ENCODE peak calls at places on chromosomes 2 and 18, in eight cellular contexts. A is PC-9; Q is ovary; Y is spleen; F is CD4-positive, alpha-beta T cell; T is CD4-positive, alpha-beta memory T cell; L is sigmoid colon; K is testis. J is an unnamed sample.

GRCh38 chr2:196277002-196277401 is 105.6 kb upstream of the STK17B start:
- DNase-seq in F (no peak), A (no peak), Y (no peak), K (no peak), T (peak; percentile 62), Q (no peak), L (no peak), J (no peak)

GRCh38 chr2:225122582-225123486 is 80.6 kb upstream of the DOCK10 start:
- DNase-seq in Y (no peak), A (no peak), Q (no peak), T (peak; percentile 3), L (no peak), F (no peak), K (peak; percentile 24), J (no peak)

GRCh38 chr2:66445076-66445724 is 10.3 kb downstream of the MEIS1 start:
- DNase-seq in Y (no peak), T (no peak), K (no peak), A (no peak), F (no peak), Q (peak; percentile 51), L (peak; percentile 70), J (peak; percentile 65)

GRCh38 chr2:179546656-179547055 is 282.0 kb upstream of the SESTD1 start:
- DNase-seq in T (no peak), K (no peak), Q (no peak), Y (no peak), L (no peak), F (no peak), A (no peak), J (no peak)

GRCh38 chr2:26001743-26002341 is 19.5 kb upstream of the KIF3C start:
- DNase-seq in L (peak; percentile 90), Q (peak; percentile 59), F (no peak), Y (peak; percentile 74), K (peak; percentile 83), T (no peak), A (no peak), J (peak; percentile 92)

GRCh38 chr18:58998421-58999203 is 133.9 kb downstream of the ZNF532 start:
- DNase-seq in F (no peak), Q (peak; percentile 60), K (peak; percentile 84), L (no peak), Y (no peak), T (no peak), A (no peak), J (peak; percentile 88)

GRCh38 chr2:219002395-219003266 is 9.4 kb upstream of the CRYBA2 start:
- DNase-seq in K (peak; percentile 82), F (no peak), Q (no peak), L (no peak), Y (no peak), T (peak; percentile 48), A (no peak), J (no peak)

GRCh38 chr2:163717993-163718680 is 17.7 kb downstream of the FIGN start:
- DNase-seq in L (no peak), F (no peak), A (no peak), K (no peak), Y (no peak), Q (no peak), T (no peak), J (no peak)

GRCh38 chr18:74288041-74288440 is 3.7 kb downstream of the CYB5A start:
- DNase-seq in T (no peak), L (no peak), Y (no peak), K (no peak), A (no peak), F (no peak), Q (no peak), J (no peak)

GRCh38 chr2:78681386-78681785 is 344.1 kb upstream of the REG3G start:
- DNase-seq in Q (no peak), K (no peak), L (no peak), Y (no peak), T (no peak), F (no peak), A (no peak), J (peak; percentile 14)

GRCh38 chr18:64082513-64082912 is 66.4 kb downstream of the LINC00305 start:
- DNase-seq in A (no peak), L (no peak), F (no peak), Q (no peak), K (no peak), T (no peak), Y (no peak), J (no peak)

GRCh38 chr2:214591359-214591758 is 180.5 kb downstream of the VWC2L start:
- DNase-seq in Y (no peak), Q (no peak), K (no peak), T (no peak), L (no peak), F (no peak), A (peak; percentile 28), J (no peak)

GRCh38 chr2:233435436-233436190 is 81.3 kb downstream of the DGKD start:
- DNase-seq in Y (no peak), A (no peak), L (peak; percentile 24), Q (peak; percentile 14), K (peak; percentile 13), T (no peak), F (no peak), J (no peak)

GRCh38 chr2:128302744-128303067 is 16.0 kb downstream of the HS6ST1 start:
- DNase-seq in L (no peak), F (no peak), Y (peak; percentile 73), Q (no peak), A (no peak), K (no peak), T (no peak), J (no peak)

DNA sequence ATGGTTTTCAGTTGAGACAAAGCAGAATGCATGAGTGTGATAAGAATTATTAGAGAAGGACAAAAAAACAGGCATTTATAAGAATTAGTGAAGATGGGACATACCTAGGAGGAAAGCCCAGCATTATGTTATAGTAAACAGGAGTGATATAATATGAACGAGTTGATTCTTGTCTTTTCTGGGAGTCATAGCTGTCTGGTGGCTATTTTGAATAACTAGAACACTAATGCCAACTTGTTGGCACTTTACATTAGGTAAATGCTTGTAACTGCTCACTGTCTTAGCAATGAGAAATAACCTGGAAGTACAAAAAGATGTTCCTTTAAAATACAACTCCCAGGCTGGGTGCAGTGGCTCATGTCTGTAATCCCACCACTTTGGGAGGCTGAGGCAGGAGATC is 540.8 kb upstream of the SPHKAP start:
- DNase-seq in Q (no peak), T (no peak), A (no peak), L (no peak), F (no peak), Y (no peak), K (no peak), J (no peak)
- H3K9me3 ChIP-seq in Q (no peaks in the 10 kb centered on the region), T (no peaks in the 10 kb centered on the region), A (no peaks in the 10 kb centered on the region), L (no peaks in the 10 kb centered on the region), F (no peaks in the 10 kb centered on the region), Y (peaks cover 8% of the 10 kb centered on the region), K (no peaks in the 10 kb centered on the region), J (no peaks in the 10 kb centered on the region)

DNA sequence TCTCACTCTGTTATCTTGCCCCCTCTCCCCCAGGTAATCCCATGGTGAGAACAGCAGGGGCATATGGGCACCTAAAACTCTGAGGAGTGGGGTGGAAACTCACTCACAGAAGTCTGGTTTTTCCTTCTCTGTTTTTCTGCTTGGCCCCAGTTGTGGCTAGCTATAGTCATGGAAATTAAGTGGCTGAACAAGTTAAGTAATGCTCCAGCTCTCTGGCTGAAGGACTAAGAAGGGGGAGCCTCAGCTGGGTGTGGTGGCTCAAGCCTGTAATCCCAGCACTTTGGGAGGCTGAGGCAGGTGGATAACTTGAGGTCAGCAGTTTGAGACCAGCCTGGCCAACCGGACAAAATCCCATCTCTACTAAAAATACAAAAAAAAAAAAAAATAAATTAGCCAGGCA is 261.0 kb downstream of the TPGS2 start:
- DNase-seq in Q (no peak), K (no peak), Y (no peak), F (no peak), A (no peak), L (no peak), T (no peak), J (no peak)
- H3K27ac ChIP-seq in Q (no peak overlapping the region), K (no peak overlapping the region), Y (no peak overlapping the region), F (no peak overlapping the region), A (no peak overlapping the region), L (no peak overlapping the region), T (no peak overlapping the region), J (no peak overlapping the region)

GRCh38 chr2:123916512-123916911 is 108.6 kb upstream of the CNTNAP5 start:
- DNase-seq in T (no peak), F (no peak), Y (no peak), Q (no peak), A (no peak), K (no peak), L (no peak), J (no peak)
- H3K9me3 ChIP-seq in T (no peaks in the 10 kb centered on the region), F (no peaks in the 10 kb centered on the region), Y (no peaks in the 10 kb centered on the region), Q (no peaks in the 10 kb centered on the region), A (no peaks in the 10 kb centered on the region), K (no peaks in the 10 kb centered on the region), L (no peaks in the 10 kb centered on the region), J (no peaks in the 10 kb centered on the region)

DNA sequence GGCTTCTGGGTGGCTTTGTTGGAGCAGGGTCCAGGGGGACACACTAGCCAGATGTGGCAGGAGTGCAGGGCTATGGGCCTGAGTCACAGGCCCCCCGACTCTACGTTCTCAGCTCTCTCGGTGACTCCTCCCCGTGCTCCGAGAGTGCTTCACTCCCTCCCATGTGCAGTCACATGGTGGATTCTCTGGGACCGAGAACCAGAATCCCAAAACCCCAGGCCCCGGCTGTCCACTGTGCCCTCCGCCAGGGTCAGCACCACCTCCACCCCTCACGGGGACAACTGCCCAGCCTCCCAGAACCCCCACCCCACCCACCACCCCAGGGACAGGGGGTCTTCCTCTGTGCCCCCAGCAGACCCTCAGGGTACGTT is 4.2 kb downstream of the RAMP1 start:
- DNase-seq in A (no peak), T (no peak), Q (no peak), K (no peak), L (no peak), F (no peak), Y (peak; percentile 44), J (peak; percentile 49)
- H3K27ac ChIP-seq in A (peak overlapping the region; percentile 82), T (no peak overlapping the region), Q (peak overlapping the region; percentile 20), K (no peak overlapping the region), L (peak overlapping the region; percentile 91), F (no peak overlapping the region), Y (no peak overlapping the region), J (peak overlapping the region; percentile 43)

DNA sequence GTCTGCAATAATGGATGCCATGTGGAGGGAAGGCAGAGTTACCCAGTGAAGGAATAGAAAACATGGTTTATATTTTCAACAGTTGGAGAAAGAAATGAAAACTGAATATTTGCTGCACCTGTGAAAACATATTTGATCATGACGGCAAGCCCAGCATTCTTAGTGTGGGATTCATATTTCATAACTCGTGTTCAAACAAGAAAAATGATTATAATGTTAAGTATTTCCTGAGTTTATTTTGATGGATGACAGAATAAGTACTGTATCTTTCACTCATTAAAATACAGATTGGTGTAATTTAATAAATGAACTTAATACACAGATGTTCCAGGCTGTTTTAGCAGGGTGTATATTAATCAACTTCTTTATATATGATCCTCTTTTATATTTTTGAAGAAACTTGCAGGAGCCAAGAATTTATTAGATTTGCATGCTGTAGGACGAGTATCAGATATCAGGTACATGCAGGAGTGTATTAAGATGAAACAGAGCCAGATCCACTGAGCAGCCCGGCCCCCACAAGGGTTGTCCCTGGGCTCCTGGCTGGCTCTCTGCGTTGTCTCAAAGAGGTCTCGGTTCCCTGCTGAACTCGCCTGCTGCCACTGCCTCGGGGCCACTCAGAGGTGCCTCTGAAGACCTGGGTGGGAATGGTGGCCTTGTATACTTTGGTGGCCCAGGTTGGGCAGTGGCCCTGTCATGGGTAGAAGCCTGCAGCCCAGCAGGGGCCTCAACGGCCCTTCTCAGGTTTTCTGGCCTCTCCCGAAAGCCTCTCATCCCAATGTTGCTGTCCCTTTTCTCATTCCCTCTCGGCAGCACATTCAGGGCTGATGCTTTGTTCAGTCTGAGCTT is 95.0 kb upstream of the LDAH start:
- DNase-seq in Q (no peak), L (no peak), A (no peak), F (no peak), T (no peak), K (no peak), Y (no peak), J (no peak)
- H3K9me3 ChIP-seq in Q (no peaks in the 10 kb centered on the region), L (no peaks in the 10 kb centered on the region), A (no peaks in the 10 kb centered on the region), F (no peaks in the 10 kb centered on the region), T (no peaks in the 10 kb centered on the region), K (no peaks in the 10 kb centered on the region), Y (no peaks in the 10 kb centered on the region), J (no peaks in the 10 kb centered on the region)